ENCODE peak calls at places on chromosomes 1 and 21, in seven cellular contexts. P is left ventricle myocardium inferior, Q is BJ, G is foreskin fibroblast, B is cardiac fibroblast, E is choroid plexus epithelial cell, O is left lung. L is an unnamed sample.

GRCh38 chr1:77513839-77514763 is 168.4 kb downstream of the ZZZ3 start:
- DNase-seq in P (no peak), Q (peak), G (peak), B (peak), E (peak), O (no peak), L (peak)

GRCh38 chr1:31701137-31701736 is 2.6 kb downstream of the COL16A1 start:
- DNase-seq in P (peak), Q (peak), G (peak), B (peak), E (peak), O (peak), L (peak)

GRCh38 chr1:213443415-213443814 is 392.4 kb downstream of the RPS6KC1 start:
- DNase-seq in P (no peak), Q (no peak), G (no peak), B (no peak), E (no peak), O (no peak), L (peak)

GRCh38 chr1:36576677-36577076 is 94.0 kb upstream of the CSF3R start:
- DNase-seq in P (no peak), Q (no peak), G (no peak), B (no peak), E (no peak), O (no peak), L (no peak)

GRCh38 chr1:167450843-167451242 is 67.5 kb downstream of the CD247 start:
- DNase-seq in P (no peak), Q (no peak), G (no peak), B (no peak), E (no peak), O (no peak), L (no peak)

GRCh38 chr1:86714159-86714558 is 9.8 kb downstream of the SH3GLB1 start:
- DNase-seq in P (no peak), Q (no peak), G (no peak), B (peak), E (peak), O (no peak), L (peak)

GRCh38 chr1:10824821-10825540 is 28.5 kb upstream of the CASZ1 start:
- DNase-seq in P (no peak), Q (peak), G (peak), B (peak), E (peak), O (no peak), L (peak)

GRCh38 chr1:46819335-46819734 is 20.5 kb downstream of the CYP4B1 start:
- DNase-seq in P (no peak), Q (no peak), G (no peak), B (no peak), E (no peak), O (no peak), L (no peak)

GRCh38 chr1:168084396-168085231 is 52.1 kb downstream of the GPR161 start:
- DNase-seq in P (peak), Q (no peak), G (no peak), B (peak), E (peak), O (peak), L (peak)

GRCh38 chr1:79448426-79448825 is 441.9 kb upstream of the ADGRL4 start:
- DNase-seq in P (no peak), Q (no peak), G (peak), B (peak), E (no peak), O (no peak), L (peak)

GRCh38 chr1:110225212-110225611 is 15.1 kb downstream of the KCNC4 start:
- DNase-seq in P (no peak), Q (no peak), G (no peak), B (no peak), E (no peak), O (no peak), L (no peak)

GRCh38 chr1:148263906-148264255 is 111.8 kb upstream of the NBPF11 start:
- DNase-seq in P (no peak), Q (no peak), G (no peak), B (no peak), E (no peak), O (no peak), L (no peak)

GRCh38 chr1:245837741-245838140 is 669.3 kb downstream of the SMYD3 start:
- DNase-seq in P (no peak), Q (no peak), G (no peak), B (peak), E (peak), O (no peak), L (peak)

GRCh38 chr1:40932004-40932403 is 47.5 kb upstream of the CTPS1 start:
- DNase-seq in P (no peak), Q (no peak), G (no peak), B (peak), E (no peak), O (no peak), L (peak)

GRCh38 chr1:28716336-28716735 is 20.4 kb upstream of the YTHDF2 start:
- DNase-seq in P (no peak), Q (no peak), G (no peak), B (no peak), E (no peak), O (no peak), L (no peak)

GRCh38 chr1:190908691-190909090 is 431.0 kb upstream of the BRINP3 start:
- DNase-seq in P (no peak), Q (no peak), G (no peak), B (peak), E (peak), O (no peak), L (no peak)

GRCh38 chr1:15100369-15101111 is 53.0 kb upstream of the TMEM51 start:
- DNase-seq in P (peak), Q (no peak), G (peak), B (peak), E (peak), O (no peak), L (peak)

GRCh38 chr1:25477448-25478034 is 46.8 kb downstream of the MACO1 start:
- DNase-seq in P (no peak), Q (no peak), G (no peak), B (no peak), E (no peak), O (no peak), L (no peak)

GRCh38 chr1:230401096-230401495 is 25.0 kb downstream of the PGBD5 start:
- DNase-seq in P (no peak), Q (no peak), G (no peak), B (no peak), E (no peak), O (no peak), L (no peak)

GRCh38 chr1:5939268-5940060 is 52.8 kb downstream of the NPHP4 start:
- DNase-seq in P (no peak), Q (no peak), G (no peak), B (no peak), E (no peak), O (no peak), L (peak)

GRCh38 chr1:3003941-3004270 is 17.4 kb upstream of the ACTRT2 start:
- DNase-seq in P (no peak), Q (no peak), G (no peak), B (no peak), E (no peak), O (no peak), L (no peak)

GRCh38 chr1:147676306-147677085 is 6.2 kb upstream of the ACP6 start:
- DNase-seq in P (no peak), Q (no peak), G (peak), B (peak), E (peak), O (no peak), L (peak)

GRCh38 chr1:235253219-235253640 is 74.7 kb downstream of the ARID4B start:
- DNase-seq in P (peak), Q (no peak), G (peak), B (peak), E (peak), O (no peak), L (peak)

GRCh38 chr1:201041011-201041410 is 17.5 kb upstream of the KIF21B start:
- DNase-seq in P (no peak), Q (no peak), G (no peak), B (no peak), E (no peak), O (no peak), L (no peak)

GRCh38 chr1:209704584-209704983 is at the start of gene HSD11B1:
- DNase-seq in P (peak), Q (peak), G (peak), B (peak), E (peak), O (no peak), L (peak)

GRCh38 chr21:18369115-18369514 is 34.5 kb downstream of the TMPRSS15 start:
- DNase-seq in P (no peak), Q (no peak), G (no peak), B (peak), E (peak), O (no peak), L (peak)

GRCh38 chr21:42848932-42849758 is 30.2 kb downstream of the WDR4 start:
- DNase-seq in P (no peak), Q (no peak), G (no peak), B (no peak), E (no peak), O (peak), L (no peak)

GRCh38 chr1:111656093-111657017 is 36.8 kb downstream of the RAP1A start:
- DNase-seq in P (no peak), Q (peak), G (peak), B (peak), E (peak), O (no peak), L (peak)

GRCh38 chr1:36339215-36339614 is 15.8 kb upstream of the EVA1B start:
- DNase-seq in P (no peak), Q (no peak), G (no peak), B (no peak), E (no peak), O (no peak), L (no peak)

GRCh38 chr1:227900571-227901051 is 47.1 kb downstream of the WNT9A start:
- DNase-seq in P (peak), Q (no peak), G (no peak), B (no peak), E (no peak), O (peak), L (no peak)

GRCh38 chr1:112957133-112957812 is 1.3 kb upstream of the SLC16A1 start:
- DNase-seq in P (no peak), Q (peak), G (peak), B (peak), E (peak), O (no peak), L (peak)

GRCh38 chr1:179103999-179104398 is 22.1 kb downstream of the TOR3A start:
- DNase-seq in P (no peak), Q (no peak), G (no peak), B (no peak), E (no peak), O (no peak), L (no peak)

GRCh38 chr1:54256756-54257155 is 56.8 kb downstream of the MRPL37 start:
- DNase-seq in P (no peak), Q (no peak), G (no peak), B (no peak), E (no peak), O (no peak), L (no peak)

GRCh38 chr1:212667223-212668139 is 32.2 kb downstream of the BATF3 start:
- DNase-seq in P (no peak), Q (peak), G (peak), B (peak), E (peak), O (no peak), L (peak)

GRCh38 chr1:111733183-111733995 is 5.8 kb downstream of the INKA2 start:
- DNase-seq in P (peak), Q (no peak), G (peak), B (peak), E (peak), O (peak), L (peak)

GRCh38 chr1:11273595-11274234 is 717 bp downstream of the UBIAD1 start:
- DNase-seq in P (no peak), Q (no peak), G (no peak), B (no peak), E (no peak), O (no peak), L (peak)

GRCh38 chr1:90721210-90722194 is 4.4 kb upstream of the BARHL2 start:
- DNase-seq in P (no peak), Q (peak), G (peak), B (peak), E (peak), O (peak), L (peak)

GRCh38 chr21:36260030-36260787 is 59.8 kb upstream of the MORC3 start:
- DNase-seq in P (no peak), Q (peak), G (peak), B (peak), E (peak), O (no peak), L (peak)
- H3K4me3 ChIP-seq in P (peak), Q (peak), G (peak), B (peak), E (peak), O (peak), L (peak)

GRCh38 chr1:7186382-7187120 is 401.3 kb downstream of the CAMTA1 start:
- DNase-seq in P (no peak), Q (no peak), G (no peak), B (no peak), E (no peak), O (no peak), L (no peak)
- TF ChIP-seq CTCF in P (no peak), Q (no peak), G (no peak), B (no peak), E (peak), O (no peak), L (peak)

GRCh38 chr21:44626262-44626661 is 631 bp upstream of the KRTAP10-9 start:
- DNase-seq in P (no peak), Q (no peak), G (no peak), B (no peak), E (no peak), O (peak), L (no peak)
- H3K4me3 ChIP-seq in P (no peak), Q (no peak), G (no peak), B (no peak), E (no peak), O (no peak), L (no peak)

GRCh38 chr1:43653339-43653738 is 3.4 kb downstream of the KDM4A start:
- DNase-seq in P (no peak), Q (no peak), G (no peak), B (peak), E (peak), O (no peak), L (peak)
- TF ChIP-seq CTCF in P (no peak), Q (peak), G (peak), B (peak), E (peak), O (no peak), L (peak)

GRCh38 chr1:172107261-172107820 is 266.0 kb downstream of the DNM3 start:
- DNase-seq in P (no peak), Q (no peak), G (peak), B (peak), E (peak), O (no peak), L (no peak)

GRCh38 chr1:172108494-172108893 is 267.2 kb downstream of the DNM3 start:
- DNase-seq in P (no peak), Q (no peak), G (peak), B (no peak), E (no peak), O (no peak), L (peak)

GRCh38 chr1:172112573-172112972 is 271.3 kb downstream of the DNM3 start:
- DNase-seq in P (no peak), Q (no peak), G (peak), B (no peak), E (no peak), O (no peak), L (peak)

GRCh38 chr1:172105230-172105629 is 263.9 kb downstream of the DNM3 start:
- DNase-seq in P (no peak), Q (no peak), G (no peak), B (no peak), E (no peak), O (no peak), L (no peak)

GRCh38 chr1:172109357-172109756 is 268.1 kb downstream of the DNM3 start:
- DNase-seq in P (no peak), Q (no peak), G (peak), B (peak), E (no peak), O (no peak), L (no peak)
- H3K4me3 ChIP-seq in P (no peak), Q (no peak), G (no peak), B (no peak), E (no peak), O (no peak), L (no peak)

DNA sequence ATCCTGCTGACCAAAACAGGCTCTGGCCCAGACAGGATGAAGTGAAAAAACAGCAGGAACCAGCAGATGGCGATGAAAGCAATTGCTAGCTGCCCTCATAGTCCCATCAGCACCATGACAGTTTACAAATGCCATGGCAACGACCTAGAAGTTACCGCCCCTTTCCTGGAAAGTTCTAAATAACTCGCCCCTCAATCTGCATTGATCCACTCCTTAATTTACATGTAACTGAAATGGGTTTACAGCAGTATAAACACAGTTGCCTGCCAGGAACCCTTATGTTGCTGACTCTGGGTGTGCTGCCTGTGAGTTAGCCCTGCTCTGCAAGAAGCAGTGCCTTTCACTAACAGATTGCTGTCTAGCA is 65.5 kb upstream of the CR1L start:
- DNase-seq in P (no peak), Q (peak), G (peak), B (peak), E (peak), O (no peak), L (peak)
- TF ChIP-seq CTCF in P (peak), Q (peak), G (peak), B (peak), E (peak), O (peak), L (peak)

GRCh38 chr21:25970254-25970930 is 200.2 kb downstream of the APP start:
- DNase-seq in P (peak), Q (no peak), G (no peak), B (peak), E (peak), O (no peak), L (peak)

GRCh38 chr21:25964926-25965325 is 205.6 kb downstream of the APP start:
- DNase-seq in P (no peak), Q (no peak), G (no peak), B (no peak), E (no peak), O (no peak), L (peak)

GRCh38 chr21:25966308-25966707 is 204.3 kb downstream of the APP start:
- DNase-seq in P (no peak), Q (no peak), G (no peak), B (no peak), E (no peak), O (no peak), L (no peak)

GRCh38 chr21:25964009-25964408 is 206.6 kb downstream of the APP start:
- DNase-seq in P (no peak), Q (no peak), G (no peak), B (no peak), E (no peak), O (no peak), L (peak)

GRCh38 chr21:25967566-25968438 is 202.8 kb downstream of the APP start:
- DNase-seq in P (no peak), Q (no peak), G (no peak), B (peak), E (peak), O (no peak), L (peak)
- H3K4me3 ChIP-seq in P (no peak), Q (no peak), G (no peak), B (no peak), E (no peak), O (no peak), L (no peak)

GRCh38 chr1:27318596-27318995 is 3.4 kb upstream of the TMEM222 start:
- DNase-seq in P (no peak), Q (peak), G (peak), B (no peak), E (no peak), O (no peak), L (no peak)

GRCh38 chr1:27318137-27318536 is 3.8 kb upstream of the TMEM222 start:
- DNase-seq in P (no peak), Q (no peak), G (no peak), B (no peak), E (no peak), O (no peak), L (no peak)

GRCh38 chr1:27325286-27325685 is 3.3 kb downstream of the TMEM222 start:
- DNase-seq in P (no peak), Q (no peak), G (no peak), B (no peak), E (no peak), O (no peak), L (no peak)

GRCh38 chr1:27322569-27323116 is 680 bp downstream of the TMEM222 start:
- DNase-seq in P (no peak), Q (no peak), G (no peak), B (no peak), E (no peak), O (no peak), L (no peak)

DNA sequence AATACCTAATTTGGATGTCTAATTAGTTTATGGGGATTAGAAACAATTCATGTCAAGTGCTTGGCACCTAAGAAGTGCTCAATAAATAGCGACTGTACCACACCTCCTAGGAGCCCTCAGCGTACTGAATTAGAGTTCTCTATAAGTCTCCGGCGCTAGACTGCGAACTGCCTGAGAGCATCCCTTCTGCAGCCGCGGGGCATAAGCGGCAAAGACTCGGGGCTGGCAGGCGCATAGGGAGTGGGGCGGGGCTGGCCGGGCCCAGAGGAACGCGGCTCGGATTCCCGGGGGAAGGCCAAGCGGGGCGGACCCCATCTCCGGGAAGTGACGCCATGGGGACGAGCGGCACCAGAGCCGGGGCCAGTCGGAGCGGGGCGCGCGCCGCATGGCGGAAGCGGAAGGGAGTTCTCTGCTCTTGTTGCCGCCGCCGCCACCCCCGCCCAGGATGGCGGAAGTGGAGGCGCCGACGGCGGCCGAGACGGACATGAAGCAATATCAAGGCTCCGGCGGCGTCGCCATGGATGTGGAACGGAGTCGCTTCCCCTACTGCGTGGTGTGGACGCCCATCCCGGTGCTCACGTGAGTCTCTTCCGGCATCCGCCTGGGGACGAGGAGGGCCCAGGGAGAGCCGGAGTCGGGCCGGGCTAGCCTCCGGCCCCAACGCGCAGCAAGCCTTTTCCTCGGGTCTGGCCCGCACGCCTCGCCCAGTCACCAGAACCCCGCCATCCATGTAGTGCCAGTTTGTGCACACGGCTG is at the start of gene TMEM222:
- DNase-seq in P (peak), Q (peak), G (peak), B (peak), E (peak), O (peak), L (peak)
- TF ChIP-seq CTCF in P (peak), Q (no peak), G (no peak), B (no peak), E (no peak), O (peak), L (no peak)

DNA sequence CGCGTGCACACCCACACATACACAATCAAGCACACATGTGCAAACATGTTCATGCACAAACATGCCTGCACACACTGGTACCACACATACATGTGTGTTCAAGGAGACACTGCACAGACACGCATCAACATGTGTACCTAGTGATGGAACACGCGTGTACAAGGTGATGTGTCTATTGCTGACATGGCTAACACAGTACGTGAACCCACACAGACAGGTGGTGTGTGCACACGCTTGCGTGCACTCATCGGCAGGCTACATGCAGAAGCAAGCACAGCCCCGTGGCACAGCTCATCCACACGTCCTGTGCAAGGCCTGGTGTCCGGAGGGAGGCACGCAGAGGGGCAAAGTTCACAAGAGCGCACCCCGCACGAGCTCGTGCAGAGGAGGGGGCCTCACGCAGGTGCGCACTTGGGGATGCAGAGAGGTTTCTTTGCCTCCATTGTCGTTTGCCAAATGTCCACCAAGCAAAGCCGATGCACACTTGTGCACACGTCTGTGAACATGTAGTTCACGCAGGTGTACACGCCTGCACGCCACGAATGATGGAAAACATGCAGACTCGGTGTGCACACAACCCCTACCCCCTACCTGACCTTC is 969 bp downstream of the ACAP3 start:
- DNase-seq in P (no peak), Q (no peak), G (no peak), B (no peak), E (no peak), O (no peak), L (peak)
- H3K4me3 ChIP-seq in P (peak), Q (peak), G (peak), B (peak), E (peak), O (peak), L (peak)

L was measured in epithelial cell of esophagus.